ENCODE peak calls at places on chromosomes 1 and 21, in five cellular contexts. M, H, K, I and Y are unnamed samples.

GRCh38 chr21:32562426-32562825 is 22.9 kb downstream of the TCP10L start:
- DNase-seq in M (peak), H (no peak), K (no peak), I (no peak), Y (no peak)

GRCh38 chr1:15994590-15995351 is 9.3 kb upstream of the SRARP start:
- DNase-seq in I (no peak), M (peak), K (peak), H (peak), Y (peak)

GRCh38 chr1:89894210-89894668 is 73.4 kb downstream of the LRRC8D start:
- DNase-seq in M (peak), H (no peak), I (no peak), K (no peak), Y (no peak)

GRCh38 chr1:236416165-236416564 is 22.1 kb downstream of the EDARADD start:
- DNase-seq in H (no peak), I (no peak), M (no peak), K (no peak), Y (no peak)

GRCh38 chr1:58468612-58469493 is 77.7 kb downstream of the OMA1 start:
- DNase-seq in M (no peak), K (no peak), H (no peak), I (no peak), Y (no peak)

GRCh38 chr1:232493869-232494268 is 136.1 kb downstream of the SIPA1L2 start:
- DNase-seq in H (no peak), M (no peak), K (no peak), I (no peak), Y (no peak)

GRCh38 chr1:225883616-225884265 is 1.6 kb upstream of the TMEM63A start:
- DNase-seq in M (peak), H (no peak), K (no peak), I (no peak), Y (no peak)

GRCh38 chr1:204649756-204650155 is 35.8 kb downstream of the LRRN2 start:
- DNase-seq in M (no peak), K (no peak), H (no peak), I (no peak), Y (no peak)

GRCh38 chr1:202807367-202807925 is 775 bp downstream of the KDM5B start:
- DNase-seq in H (no peak), I (no peak), K (peak), M (peak), Y (no peak)

GRCh38 chr1:228964178-228964819 is 229.0 kb downstream of the RHOU start:
- DNase-seq in H (peak), M (no peak), I (no peak), K (no peak), Y (no peak)

GRCh38 chr21:43864806-43865470 is at the start of gene AGPAT3:
- DNase-seq in K (peak), I (no peak), M (peak), H (no peak), Y (peak)

GRCh38 chr1:14263671-14264070 is 334.8 kb upstream of the KAZN start:
- DNase-seq in H (no peak), M (no peak), I (no peak), K (peak), Y (no peak)

GRCh38 chr21:38775733-38776132 is 30.0 kb upstream of the ETS2 start:
- DNase-seq in K (no peak), H (no peak), I (no peak), M (no peak), Y (no peak)

GRCh38 chr1:93701619-93702018 is 20.0 kb upstream of the BCAR3 start:
- DNase-seq in M (no peak), K (peak), I (no peak), H (peak), Y (no peak)

DNA sequence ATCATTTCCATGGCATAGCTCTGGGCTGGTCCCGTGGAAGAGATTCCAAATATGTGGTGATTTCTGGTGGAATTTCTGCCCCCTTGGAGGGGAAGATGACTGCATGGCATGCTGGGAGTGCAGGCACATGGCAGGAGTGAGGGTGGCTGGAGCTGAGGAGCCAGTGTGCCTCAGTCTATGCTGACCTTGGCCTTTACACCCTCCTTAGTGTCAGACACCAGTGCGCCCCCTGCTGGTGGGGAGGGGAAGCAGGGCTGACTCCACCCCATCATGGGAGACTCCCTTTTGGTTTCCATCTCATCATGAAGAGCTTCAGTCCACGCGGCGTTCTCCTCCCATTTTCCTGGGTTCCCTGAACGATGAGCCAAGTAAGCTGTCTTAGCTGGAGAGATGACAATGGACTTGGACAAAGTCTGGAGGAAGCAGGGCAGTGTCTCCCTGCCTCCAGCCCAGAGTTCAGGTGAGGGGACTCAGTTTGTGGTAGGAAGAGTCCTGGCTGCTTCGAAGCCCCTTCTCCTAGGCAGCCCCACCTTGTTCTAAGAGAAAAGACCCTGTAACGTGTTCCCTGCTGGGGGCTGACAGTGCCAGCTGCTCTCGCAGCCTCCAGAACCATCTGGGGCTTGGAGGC is 10.3 kb downstream of the ALX3 start:
- DNase-seq in K (no peak), M (peak), H (peak), I (no peak), Y (peak)
- TF ChIP-seq GABPA in K (no peak), M (no peak), H (no peak), I (no peak), Y (no peak)

DNA sequence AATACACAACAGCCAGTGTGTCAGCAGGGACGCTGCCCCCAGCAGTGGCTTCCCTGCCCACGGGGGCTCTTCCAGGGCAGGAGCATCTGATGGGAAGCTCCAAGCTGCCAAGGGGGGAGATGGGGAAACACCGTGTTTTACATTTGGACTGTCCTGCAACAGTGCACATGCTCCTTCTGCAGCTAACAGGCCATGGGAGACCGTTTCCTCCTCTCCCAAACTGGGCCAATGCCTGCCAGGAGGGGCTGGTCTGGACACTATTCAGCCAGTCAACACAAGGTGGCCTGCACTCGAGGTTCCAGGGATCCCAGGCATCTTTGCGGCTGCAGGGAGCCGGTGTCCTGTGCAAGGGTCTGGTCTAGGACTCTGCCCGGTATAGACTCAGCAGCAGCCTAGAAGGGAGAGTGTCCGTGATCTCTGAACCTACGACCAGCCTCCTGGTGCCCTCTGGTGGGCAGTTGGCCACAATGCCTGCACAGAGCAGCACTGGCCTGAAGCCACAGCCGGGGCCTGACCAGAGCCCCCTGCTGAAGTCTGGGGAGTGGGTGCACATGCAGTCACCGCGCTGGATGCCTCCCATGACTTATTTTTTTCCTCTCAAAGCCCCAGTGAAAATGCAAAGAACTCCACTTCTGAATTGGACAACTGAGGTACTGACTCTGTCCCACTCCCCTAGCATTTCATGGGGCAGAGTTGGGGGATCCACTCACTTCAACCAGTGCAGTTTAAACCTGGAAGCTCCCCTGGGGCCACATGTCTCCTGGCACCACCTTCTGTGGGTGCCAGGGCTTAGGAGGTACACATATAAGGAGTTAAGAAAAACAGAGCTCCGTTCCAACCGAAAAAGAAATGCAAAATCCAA is 33.3 kb downstream of the RCC2 start:
- DNase-seq in K (peak), H (peak), M (peak), I (no peak), Y (no peak)
- TF ChIP-seq POLR2AphosphoS5 in K (no peak), H (peak), M (peak), I (peak), Y (peak)

GRCh38 chr1:238088891-238089290 is 198.2 kb upstream of the ZP4 start:
- DNase-seq in I (no peak), H (no peak), K (no peak), M (no peak), Y (no peak)
- TF ChIP-seq REST in I (no peak), H (no peak), K (no peak), M (no peak), Y (no peak)

DNA sequence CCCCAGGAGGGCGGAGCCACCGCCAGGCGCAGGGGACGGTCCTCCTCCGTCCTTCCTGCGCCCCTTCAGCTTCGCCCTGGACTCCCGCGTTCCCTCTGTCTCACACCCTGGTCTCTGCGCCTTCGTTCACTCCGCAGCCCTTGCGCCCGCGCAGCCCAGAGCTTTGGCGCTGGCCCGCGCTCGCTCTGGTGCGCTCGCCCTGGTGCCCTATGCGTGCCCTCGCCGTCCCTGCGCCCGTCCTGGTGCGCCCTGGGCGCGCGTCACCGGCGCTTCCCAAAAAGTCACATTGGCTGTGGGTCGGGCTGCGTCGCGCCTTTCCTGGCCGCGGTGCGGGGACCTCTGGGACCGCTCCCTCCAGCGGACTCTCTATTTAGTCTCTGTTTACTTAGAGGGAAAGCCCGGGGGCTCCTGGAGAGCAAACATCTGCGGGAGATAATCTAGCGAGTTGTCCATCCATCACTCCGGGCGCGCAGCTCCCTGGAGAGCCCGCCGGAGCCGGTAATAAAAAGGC is 178.6 kb downstream of the PRDM16 start:
- DNase-seq in K (no peak), H (no peak), I (no peak), M (no peak), Y (no peak)
- TF ChIP-seq GABPA in K (no peak), H (no peak), I (no peak), M (no peak), Y (no peak)

DNA sequence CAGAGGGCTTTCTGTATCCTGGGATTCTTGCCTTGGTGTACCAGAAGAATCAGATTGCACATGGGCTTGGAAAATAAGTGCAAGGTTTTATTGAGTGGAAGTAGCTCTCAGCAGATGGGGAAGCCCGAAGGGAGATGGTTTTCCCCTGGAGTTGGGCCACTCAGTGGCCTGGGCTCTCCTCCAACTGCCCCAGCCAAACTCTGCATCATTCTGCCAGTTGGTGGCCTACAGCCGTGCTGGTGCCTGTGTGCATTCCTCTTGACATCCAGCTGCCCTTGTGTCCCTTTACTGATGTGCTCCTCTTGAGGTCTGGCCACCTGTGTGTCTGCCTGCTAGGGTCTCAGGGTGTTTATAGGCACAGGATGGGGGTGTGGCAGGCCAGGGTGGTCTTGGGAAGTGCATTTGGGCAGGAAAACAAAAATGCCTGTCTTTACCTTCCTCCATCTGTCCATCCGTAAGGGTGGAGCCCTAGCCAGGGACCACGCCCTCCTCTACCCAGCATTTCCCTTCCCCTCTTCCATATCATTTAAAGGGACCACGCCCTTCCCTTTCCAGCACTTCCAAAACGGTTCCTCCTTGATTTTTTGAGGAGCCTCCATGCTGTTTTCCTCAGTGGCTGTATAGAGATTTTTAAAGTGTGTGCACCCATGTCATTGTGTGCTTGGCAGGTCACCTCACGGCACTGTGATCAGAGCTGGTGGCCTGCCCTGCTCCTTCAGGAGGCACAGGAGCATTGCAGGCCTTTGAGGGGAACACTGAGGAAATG is 18.9 kb downstream of the SNAP47 start:
- DNase-seq in I (no peak), H (no peak), K (no peak), M (peak), Y (no peak)
- TF ChIP-seq POLR2AphosphoS5 in I (no peak), H (no peak), K (no peak), M (no peak), Y (no peak)

DNA sequence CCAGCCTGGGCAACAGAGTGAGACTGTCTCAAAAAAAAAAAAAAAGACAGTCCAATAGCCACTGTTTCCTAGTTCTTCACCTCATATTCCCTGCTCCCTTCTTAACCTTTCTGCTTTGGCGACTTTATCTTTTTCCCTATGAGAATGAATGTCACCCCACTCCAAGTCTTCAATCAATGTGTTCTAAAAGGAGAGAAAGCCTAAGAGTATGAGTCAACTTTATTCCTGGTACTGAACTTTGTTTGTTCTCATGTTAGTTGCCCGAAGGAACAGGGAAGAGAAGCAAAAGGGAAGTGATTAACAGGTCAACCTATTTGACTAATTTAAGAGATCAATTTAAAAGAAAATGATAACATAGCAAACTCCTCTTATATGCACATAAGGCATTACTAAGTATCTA is 39.9 kb upstream of the SLC16A1 start:
- DNase-seq in H (no peak), M (no peak), K (no peak), I (no peak), Y (no peak)
- TF ChIP-seq REST in H (no peak), M (no peak), K (no peak), I (no peak), Y (no peak)

DNA sequence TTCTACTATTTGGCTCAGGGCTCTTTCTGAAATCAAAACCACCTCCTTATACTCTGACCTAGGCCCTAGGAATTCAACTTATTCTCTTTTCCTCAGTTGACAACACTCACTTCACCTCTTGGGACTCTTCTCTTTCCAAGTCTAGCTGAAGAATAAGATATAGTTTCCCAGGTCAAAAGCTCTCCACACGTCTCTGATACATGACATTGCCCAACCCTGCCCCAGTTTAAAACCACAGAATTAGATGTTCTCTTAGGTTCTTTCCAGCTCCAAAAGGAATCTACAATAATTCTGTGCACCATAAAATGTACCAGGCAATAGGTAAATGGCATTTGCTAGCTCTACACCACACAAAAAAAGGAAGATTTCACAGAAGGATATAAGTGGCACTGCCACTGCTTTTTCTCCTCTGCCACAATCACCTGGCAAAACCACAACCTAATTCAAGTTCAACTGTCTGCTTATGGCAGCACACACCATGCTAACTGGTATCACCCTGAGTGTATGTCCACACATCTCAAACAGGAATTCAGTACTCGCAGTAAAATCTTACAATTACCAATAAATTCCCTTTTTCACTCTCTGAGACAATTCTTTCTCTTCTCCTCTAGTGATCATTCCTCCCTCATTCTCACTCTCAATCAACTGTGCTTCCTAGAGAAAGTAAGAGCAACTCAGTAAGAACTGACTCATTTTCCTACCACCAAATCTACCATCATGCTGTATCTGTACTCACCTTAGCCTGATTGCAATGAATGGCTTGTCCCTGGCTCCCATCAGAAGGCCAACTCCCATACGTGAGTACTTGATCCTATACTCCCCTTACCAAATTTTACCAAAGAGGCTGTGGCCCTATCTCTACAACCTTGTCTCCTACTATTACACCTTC is 27.3 kb downstream of the ZBTB8OS start:
- DNase-seq in I (no peak), K (no peak), M (no peak), H (no peak), Y (peak)
- TF ChIP-seq GABPA in I (no peak), K (no peak), M (no peak), H (no peak), Y (no peak)

GRCh38 chr1:39540504-39541031 is 36.0 kb downstream of the PABPC4 start:
- DNase-seq in K (no peak), I (no peak), H (no peak), M (no peak), Y (no peak)
- TF ChIP-seq POLR2AphosphoS5 in K (no peak), I (no peak), H (no peak), M (no peak), Y (no peak)

DNA sequence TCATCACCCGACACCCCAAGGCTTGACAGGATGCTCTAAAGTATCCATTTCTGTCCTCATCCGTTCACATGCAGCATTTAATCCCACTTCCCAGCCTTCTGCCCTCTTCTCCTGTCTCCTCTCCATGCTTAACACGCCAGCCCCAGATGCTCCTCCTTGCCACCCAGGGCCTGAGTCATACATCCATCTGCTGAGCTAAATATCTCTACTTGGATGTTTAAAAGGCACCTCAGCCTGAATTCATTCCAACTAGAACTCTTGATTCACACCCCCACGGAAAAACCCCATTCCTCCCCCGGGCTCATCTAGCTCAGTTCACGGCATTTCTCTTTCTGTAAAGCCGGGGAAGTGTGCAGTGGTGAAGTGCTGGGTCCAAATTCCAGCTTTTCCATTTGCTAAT is 27.7 kb downstream of the TEX35 start:
- DNase-seq in H (no peak), M (no peak), K (no peak), I (no peak), Y (no peak)
- TF ChIP-seq REST in H (no peak), M (no peak), K (no peak), I (no peak), Y (no peak)

GRCh38 chr1:156120318-156120717 is 5.8 kb downstream of the LMNA start:
- DNase-seq in I (no peak), M (no peak), H (no peak), K (no peak), Y (no peak)

GRCh38 chr1:156115514-156116374 is 1.2 kb downstream of the LMNA start:
- DNase-seq in H (peak), M (peak), K (peak), I (no peak), Y (no peak)

GRCh38 chr1:156117414-156118174 is 3.1 kb downstream of the LMNA start:
- DNase-seq in I (no peak), K (no peak), H (no peak), M (no peak), Y (no peak)

GRCh38 chr1:156119503-156120209 is 5.1 kb downstream of the LMNA start:
- DNase-seq in K (no peak), M (peak), I (no peak), H (no peak), Y (peak)

DNA sequence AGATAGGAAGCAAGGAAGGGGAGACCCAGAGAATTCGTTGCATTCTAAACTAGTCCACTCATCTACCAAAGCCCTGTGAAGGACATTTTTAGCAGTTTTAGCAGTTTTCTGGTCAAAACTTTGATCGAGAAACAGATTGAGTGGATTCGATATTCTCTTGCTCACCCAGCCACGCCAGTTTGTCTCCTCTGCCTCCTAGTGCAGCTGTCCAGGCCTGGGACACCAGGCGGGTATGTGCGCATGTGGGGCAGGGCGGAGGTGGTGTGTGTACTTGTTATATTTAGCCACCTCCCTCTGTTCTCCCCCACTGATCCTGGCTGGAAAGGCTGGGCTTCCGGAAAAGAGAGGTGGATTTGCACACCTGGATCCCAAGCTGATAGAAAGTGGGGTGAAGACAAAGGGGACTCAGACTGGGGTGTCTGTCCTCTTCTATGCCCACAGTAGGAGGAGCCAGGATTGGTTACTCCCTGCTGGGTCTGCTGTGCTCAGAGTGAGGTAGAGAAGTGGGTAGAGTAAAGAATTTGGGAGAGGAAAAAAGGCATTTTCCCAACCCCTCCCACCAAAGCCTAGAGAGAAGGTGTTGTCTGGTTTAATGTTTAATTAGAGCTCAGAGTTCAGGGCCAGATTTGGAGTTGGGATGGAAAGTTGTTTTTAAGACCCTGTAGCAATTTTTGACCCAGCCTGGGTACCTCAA is 3.8 kb downstream of the LMNA start:
- DNase-seq in K (no peak), I (no peak), H (peak), M (no peak), Y (no peak)
- TF ChIP-seq GABPA in K (no peak), I (no peak), H (peak), M (no peak), Y (no peak)